ENCODE peak calls at places on chromosomes 5 and 9, in five cellular contexts. A is PC-3, J is HCT116, C is left ventricle myocardium inferior, Z is tibial artery. S is an unnamed sample.

GRCh38 chr9:92333288-92333634 is 7.5 kb downstream of the CENPP start:
- DNase-seq in A (no peak), J (no peak), C (no peak), Z (no peak), S (no peak)

GRCh38 chr5:150642567-150642927 is 2.1 kb downstream of the SYNPO start:
- DNase-seq in A (peak), J (peak), C (peak), Z (peak), S (no peak)

GRCh38 chr9:81686614-81687520 is 2.5 kb downstream of the TLE1 start:
- DNase-seq in A (peak), J (peak), C (peak), Z (peak), S (peak)

GRCh38 chr9:129910628-129911567 is 75.6 kb downstream of the USP20 start:
- DNase-seq in A (peak), J (peak), C (no peak), Z (no peak), S (no peak)

GRCh38 chr9:93910598-93910997 is 44.6 kb downstream of the BARX1 start:
- DNase-seq in A (no peak), J (no peak), C (no peak), Z (no peak), S (no peak)

GRCh38 chr5:180648658-180649296 is 623 bp downstream of the FLT4 start:
- DNase-seq in A (no peak), J (no peak), C (peak), Z (no peak), S (no peak)

GRCh38 chr9:123834907-123835562 is 94.9 kb downstream of the DENND1A start:
- DNase-seq in A (no peak), J (no peak), C (no peak), Z (no peak), S (no peak)

GRCh38 chr5:77645158-77645994 is 6.9 kb upstream of the OTP start:
- DNase-seq in A (no peak), J (peak), C (no peak), Z (no peak), S (no peak)

GRCh38 chr5:79934681-79935080 is 56.4 kb downstream of the MTX3 start:
- DNase-seq in A (no peak), J (no peak), C (no peak), Z (no peak), S (no peak)

GRCh38 chr5:13976867-13977479 is 32.5 kb upstream of the DNAH5 start:
- DNase-seq in A (peak), J (peak), C (no peak), Z (no peak), S (no peak)

GRCh38 chr5:67989457-67989856 is 226.1 kb upstream of the PIK3R1 start:
- DNase-seq in A (no peak), J (no peak), C (no peak), Z (no peak), S (no peak)

GRCh38 chr5:153445875-153446567 is 44.4 kb upstream of the GRIA1 start:
- DNase-seq in A (peak), J (no peak), C (no peak), Z (peak), S (no peak)

GRCh38 chr5:135246605-135246922 is 152.5 kb downstream of the MACROH2A1 start:
- DNase-seq in A (no peak), J (no peak), C (no peak), Z (no peak), S (no peak)

GRCh38 chr5:19608434-19608833 is 379.6 kb downstream of the CDH18 start:
- DNase-seq in A (peak), J (no peak), C (no peak), Z (no peak), S (no peak)

GRCh38 chr9:133115604-133116345 is 5.3 kb downstream of the RALGDS start:
- DNase-seq in A (no peak), J (no peak), C (peak), Z (no peak), S (peak)

GRCh38 chr5:65925601-65926275 is 637 bp upstream of the ERBIN start:
- DNase-seq in A (peak), J (peak), C (peak), Z (peak), S (peak)

GRCh38 chr5:138488481-138488945 is 23.2 kb downstream of the EGR1 start:
- DNase-seq in A (peak), J (no peak), C (no peak), Z (no peak), S (no peak)

GRCh38 chr5:80187691-80188090 is 68.2 kb downstream of the SERINC5 start:
- DNase-seq in A (no peak), J (no peak), C (no peak), Z (no peak), S (no peak)

GRCh38 chr5:154858251-154858971 is at the start of gene CNOT8:
- DNase-seq in A (peak), J (peak), C (peak), Z (peak), S (peak)

GRCh38 chr9:126294331-126295081 is 32.1 kb upstream of the MVB12B start:
- DNase-seq in A (no peak), J (no peak), C (no peak), Z (no peak), S (no peak)

GRCh38 chr5:179623906-179624741 is 653 bp upstream of the HNRNPH1 start:
- DNase-seq in A (peak), J (no peak), C (peak), Z (peak), S (no peak)

GRCh38 chr9:14314929-14315753 is 1.2 kb upstream of the NFIB start:
- DNase-seq in A (peak), J (no peak), C (peak), Z (peak), S (peak)

GRCh38 chr9:74073897-74074296 is 423.2 kb upstream of the RORB start:
- DNase-seq in A (no peak), J (no peak), C (no peak), Z (no peak), S (no peak)

GRCh38 chr5:52685621-52686370 is 101.9 kb upstream of the ITGA1 start:
- DNase-seq in A (peak), J (no peak), C (no peak), Z (no peak), S (no peak)

GRCh38 chr5:102771435-102771834 is 16.3 kb downstream of the PAM start:
- DNase-seq in A (no peak), J (no peak), C (no peak), Z (no peak), S (no peak)

GRCh38 chr9:122281368-122281767 is 16.7 kb downstream of the MRRF start:
- DNase-seq in A (no peak), J (no peak), C (no peak), Z (no peak), S (no peak)

GRCh38 chr9:82764270-82764669 is 298.7 kb downstream of the RASEF start:
- DNase-seq in A (no peak), J (no peak), C (no peak), Z (no peak), S (no peak)

GRCh38 chr9:87381050-87381711 is 116.5 kb upstream of the DAPK1 start:
- DNase-seq in A (no peak), J (no peak), C (no peak), Z (no peak), S (no peak)

DNA sequence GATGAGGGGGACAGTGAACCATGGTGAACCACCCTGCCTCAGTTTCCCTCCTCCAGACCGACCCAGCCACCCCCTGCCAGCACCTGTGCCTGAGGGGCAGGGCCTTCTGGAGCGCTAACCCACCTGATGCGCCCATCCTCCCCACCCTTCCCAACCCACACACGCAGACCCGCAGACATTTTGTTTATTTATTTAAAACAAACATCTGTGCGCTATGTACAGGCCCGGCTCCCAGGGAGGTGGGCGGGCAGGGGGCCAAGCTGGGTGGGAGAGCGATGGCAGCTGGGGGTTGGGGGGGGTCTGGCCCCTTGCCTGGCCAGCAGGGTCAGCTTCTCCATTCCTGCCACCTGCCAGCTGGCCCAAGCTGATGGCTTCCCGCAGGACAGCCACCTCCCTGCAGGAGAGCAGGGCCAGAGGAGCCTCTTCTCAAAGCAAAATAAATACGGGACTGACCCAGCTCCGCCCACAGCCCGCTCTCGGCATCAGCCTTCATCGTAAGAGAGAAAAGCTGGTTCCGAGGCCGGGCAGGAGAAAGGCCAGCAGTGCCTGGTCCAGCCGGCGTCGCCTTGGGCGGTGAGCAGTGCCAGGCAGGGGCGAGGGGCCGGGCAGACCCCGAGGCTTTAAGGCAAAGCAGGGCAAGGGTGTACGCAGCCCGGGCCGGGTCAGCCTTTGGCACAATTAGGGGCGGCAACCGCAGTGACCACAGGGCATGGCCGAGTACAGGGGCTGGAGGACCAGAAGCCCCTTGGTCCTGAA is 10.9 kb upstream of the CLIC3 start:
- DNase-seq in A (no peak), J (no peak), C (no peak), Z (no peak), S (no peak)
- H3K27ac ChIP-seq in A (no peak), J (no peak), C (no peak), Z (no peak), S (peak)

DNA sequence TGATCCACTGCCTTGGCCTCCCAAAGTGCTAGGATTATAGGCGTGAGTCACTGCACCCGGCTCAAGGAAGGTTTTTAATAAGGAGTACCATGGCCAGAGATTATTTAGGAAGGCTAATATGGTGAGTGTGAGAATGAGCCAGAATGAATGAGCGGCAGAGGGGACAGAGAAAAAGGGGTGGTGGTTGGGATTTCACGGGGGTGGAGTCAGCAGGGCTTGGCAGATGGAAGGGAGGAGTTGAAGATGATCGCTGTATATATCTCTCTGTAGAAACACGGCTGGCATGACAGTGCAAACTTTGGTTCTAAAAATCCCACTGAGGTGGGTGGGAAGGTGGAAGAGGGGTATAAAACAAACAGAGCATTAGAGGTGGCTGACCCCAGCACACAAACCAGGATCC is 176.7 kb upstream of the TBC1D2 start:
- DNase-seq in A (no peak), J (no peak), C (no peak), Z (no peak), S (no peak)
- H3K27ac ChIP-seq in A (no peak), J (no peak), C (no peak), Z (no peak), S (no peak)

DNA sequence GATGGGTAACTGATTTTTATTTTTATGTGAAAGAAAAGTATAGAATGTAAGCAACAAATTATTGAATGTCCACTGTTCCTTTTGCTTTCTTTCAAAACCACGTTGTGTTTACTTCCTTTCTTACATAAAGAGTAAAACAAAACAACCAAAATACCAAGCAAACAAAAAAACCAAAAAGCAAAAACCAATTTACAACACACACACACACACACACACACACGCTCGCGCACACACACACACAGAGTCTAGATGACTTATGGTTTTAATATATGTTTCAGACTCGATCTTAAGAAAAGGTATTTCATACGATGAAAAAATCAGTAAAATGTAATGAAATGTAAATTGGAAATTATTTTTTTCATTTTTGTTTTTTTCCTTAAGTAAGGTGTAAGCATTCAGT is 80.3 kb downstream of the ADGRV1 start:
- DNase-seq in A (no peak), J (no peak), C (no peak), Z (no peak), S (no peak)
- H3K27ac ChIP-seq in A (no peak), J (no peak), C (no peak), Z (no peak), S (no peak)

GRCh38 chr9:127714916-127715442 is 484 bp downstream of the PTRH1 start:
- DNase-seq in A (no peak), J (no peak), C (peak), Z (no peak), S (no peak)
- H3K27ac ChIP-seq in A (peak), J (peak), C (peak), Z (peak), S (peak)

GRCh38 chr5:141182248-141182647 is at the start of gene PCDHB16:
- DNase-seq in A (no peak), J (no peak), C (no peak), Z (no peak), S (no peak)
- H3K27ac ChIP-seq in A (no peak), J (no peak), C (peak), Z (peak), S (no peak)

GRCh38 chr9:36398745-36399144 is 1.3 kb downstream of the RNF38 start:
- DNase-seq in A (no peak), J (no peak), C (no peak), Z (no peak), S (no peak)
- H3K27ac ChIP-seq in A (no peak), J (no peak), C (peak), Z (no peak), S (no peak)

GRCh38 chr5:172238334-172238733 is 44.4 kb downstream of the EFCAB9 start:
- DNase-seq in A (no peak), J (no peak), C (no peak), Z (no peak), S (no peak)
- H3K27ac ChIP-seq in A (no peak), J (no peak), C (no peak), Z (no peak), S (no peak)

S was measured in substantia nigra.